ENCODE peak calls at places on chromosomes 5 and 9, in nine cellular contexts. P is adrenal gland; A is endodermal cell; B is CD8-positive, alpha-beta memory T cell; J is GM23248; S is heart right ventricle; Z is brain microvascular endothelial cell; G is breast epithelium; O is Peyer's patch. Y is an unnamed sample.

GRCh38 chr5:12016149-12016740 is 112.0 kb upstream of the CTNND2 start:
- DNase-seq in Z (no peak), P (no peak), S (no peak), A (peak; percentile 82), J (no peak), O (no peak), G (no peak), B (no peak), Y (no peak)

GRCh38 chr9:19967567-19968459 is 179.0 kb upstream of the SLC24A2 start:
- DNase-seq in Z (no peak), P (no peak), A (peak; percentile 63), S (no peak), B (no peak), J (no peak), O (no peak), G (no peak), Y (no peak)

GRCh38 chr9:80012557-80013330 is 441.0 kb downstream of the TLE4 start:
- DNase-seq in P (no peak), O (no peak), S (no peak), Z (no peak), B (no peak), J (no peak), A (no peak), G (no peak), Y (no peak)

GRCh38 chr9:21454149-21454548 is 13.9 kb downstream of the IFNA1 start:
- DNase-seq in A (no peak), P (no peak), J (peak; percentile 78), S (no peak), O (no peak), G (no peak), B (no peak), Z (no peak), Y (no peak)

GRCh38 chr9:13665418-13666066 is 386.1 kb upstream of the MPDZ start:
- DNase-seq in Z (peak; percentile 46), A (no peak), P (no peak), B (no peak), S (no peak), O (no peak), J (peak; percentile 12), G (no peak), Y (no peak)

GRCh38 chr9:92740015-92740408 is 24.6 kb downstream of the BICD2 start:
- DNase-seq in G (no peak), B (no peak), O (no peak), Z (no peak), J (peak; percentile 55), P (no peak), A (no peak), S (no peak), Y (no peak)

GRCh38 chr5:170739446-170739845 is 44.1 kb upstream of the GABRP start:
- DNase-seq in A (no peak), J (no peak), B (no peak), G (no peak), P (no peak), Z (no peak), S (no peak), O (no peak), Y (no peak)

GRCh38 chr5:180126716-180127681 is 55.4 kb upstream of the RNF130 start:
- DNase-seq in Z (no peak), A (peak; percentile 80), P (no peak), J (peak; percentile 24), B (no peak), O (peak; percentile 29), S (no peak), G (peak; percentile 15), Y (peak; percentile 31)

GRCh38 chr9:93648836-93649235 is 72.5 kb downstream of the PHF2 start:
- DNase-seq in J (no peak), O (peak; percentile 27), P (no peak), S (no peak), Z (no peak), G (no peak), A (no peak), B (no peak), Y (no peak)

GRCh38 chr5:151569132-151570046 is 21.7 kb downstream of the FAT2 start:
- DNase-seq in P (no peak), O (peak; percentile 1), B (no peak), S (no peak), G (no peak), Z (no peak), J (no peak), A (peak; percentile 30), Y (no peak)

GRCh38 chr9:132163457-132163875 is 1.6 kb downstream of the NTNG2 start:
- DNase-seq in O (no peak), P (no peak), J (peak; percentile 68), Z (no peak), A (peak; percentile 64), S (no peak), B (no peak), G (no peak), Y (no peak)

GRCh38 chr5:180598316-180598701 is 7.0 kb upstream of the SCGB3A1 start:
- DNase-seq in G (no peak), J (no peak), Z (no peak), S (no peak), B (no peak), P (no peak), A (no peak), O (peak; percentile 23), Y (no peak)

GRCh38 chr5:6403416-6403815 is 25.1 kb upstream of the MED10 start:
- DNase-seq in S (no peak), J (no peak), G (no peak), B (no peak), Z (no peak), A (peak; percentile 12), P (no peak), O (no peak), Y (no peak)

GRCh38 chr9:20898885-20899554 is 132.4 kb downstream of the HACD4 start:
- DNase-seq in J (peak; percentile 43), S (no peak), O (no peak), B (no peak), A (no peak), G (no peak), P (peak; percentile 54), Z (peak; percentile 60), Y (no peak)

GRCh38 chr5:132067451-132067850 is 6.1 kb upstream of the CSF2 start:
- DNase-seq in B (no peak), G (no peak), A (no peak), J (no peak), Z (no peak), P (no peak), S (no peak), O (no peak), Y (no peak)

GRCh38 chr5:91219141-91219802 is 163.8 kb downstream of the ARRDC3 start:
- DNase-seq in A (no peak), P (peak; percentile 26), J (peak; percentile 76), B (no peak), S (peak; percentile 20), Z (peak; percentile 81), O (peak; percentile 55), G (peak; percentile 32), Y (peak; percentile 61)

GRCh38 chr9:4700093-4700492 is 20.7 kb downstream of the CDC37L1 start:
- DNase-seq in B (no peak), A (no peak), G (no peak), O (no peak), J (no peak), P (peak; percentile 56), Z (peak; percentile 33), S (no peak), Y (no peak)
- H3K36me3 ChIP-seq in B (peaks cover 34% of the 10 kb centered on the region), A (peaks cover 70% of the 10 kb centered on the region), G (peaks cover 3% of the 10 kb centered on the region), O (no peaks in the 10 kb centered on the region), J (peaks cover 52% of the 10 kb centered on the region), P (no peaks in the 10 kb centered on the region), Z (peaks cover 8% of the 10 kb centered on the region), S (peaks cover 26% of the 10 kb centered on the region), Y (peaks cover 5% of the 10 kb centered on the region)

GRCh38 chr9:127361561-127361960 is 35.4 kb upstream of the SLC2A8 start:
- DNase-seq in B (no peak), Z (no peak), S (no peak), O (peak; percentile 47), J (no peak), A (no peak), G (no peak), P (no peak), Y (peak; percentile 56)
- H3K27ac ChIP-seq in B (no peak overlapping the region), Z (no peak overlapping the region), S (no peak overlapping the region), O (no peak overlapping the region), J (no peak overlapping the region), A (no peak overlapping the region), G (no peak overlapping the region), P (no peak overlapping the region), Y (peak overlapping the region; percentile 41)

DNA sequence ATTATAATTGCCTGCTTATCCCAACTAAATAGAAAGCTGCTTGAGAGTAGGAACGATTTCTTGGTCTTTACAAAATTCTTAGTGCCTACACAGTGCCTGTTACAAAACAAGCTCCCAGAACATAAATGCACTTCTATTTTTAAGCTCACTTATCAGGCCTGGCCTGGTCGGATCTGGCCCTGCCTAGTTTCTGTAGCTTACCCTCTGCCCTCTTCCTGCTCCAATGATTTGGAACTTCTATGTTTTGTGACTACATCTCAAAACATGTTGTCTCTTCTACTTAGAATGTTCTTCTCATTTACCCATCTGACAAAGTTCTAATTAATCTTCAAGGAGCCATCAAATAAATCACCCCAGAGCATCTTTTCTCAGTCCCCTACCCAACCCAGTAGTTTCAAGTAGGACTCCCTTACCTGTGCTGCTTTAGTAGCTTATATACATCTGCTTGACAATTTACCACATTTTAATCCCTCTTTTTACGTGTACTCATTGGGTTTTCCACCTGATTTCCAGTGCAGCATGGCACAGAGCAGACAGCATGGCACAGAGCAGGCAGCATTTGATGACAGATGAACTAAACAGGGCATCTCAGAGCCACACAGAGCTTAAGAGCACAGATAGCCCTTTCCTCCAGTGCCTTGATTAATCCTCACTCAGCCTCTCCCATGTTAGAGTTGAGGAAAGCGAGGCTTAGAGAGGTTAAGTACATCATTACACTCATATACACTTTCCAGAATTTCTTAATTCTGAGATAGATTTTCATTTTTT is 171.9 kb downstream of the MAPKAP1 start:
- DNase-seq in Z (no peak), J (no peak), G (no peak), P (no peak), S (no peak), B (no peak), A (no peak), O (no peak), Y (no peak)
- H3K4me3 ChIP-seq in Z (no peak overlapping the region), J (no peak overlapping the region), G (no peak overlapping the region), P (no peak overlapping the region), S (no peak overlapping the region), B (no peak overlapping the region), A (no peak overlapping the region), O (no peak overlapping the region), Y (no peak overlapping the region)

DNA sequence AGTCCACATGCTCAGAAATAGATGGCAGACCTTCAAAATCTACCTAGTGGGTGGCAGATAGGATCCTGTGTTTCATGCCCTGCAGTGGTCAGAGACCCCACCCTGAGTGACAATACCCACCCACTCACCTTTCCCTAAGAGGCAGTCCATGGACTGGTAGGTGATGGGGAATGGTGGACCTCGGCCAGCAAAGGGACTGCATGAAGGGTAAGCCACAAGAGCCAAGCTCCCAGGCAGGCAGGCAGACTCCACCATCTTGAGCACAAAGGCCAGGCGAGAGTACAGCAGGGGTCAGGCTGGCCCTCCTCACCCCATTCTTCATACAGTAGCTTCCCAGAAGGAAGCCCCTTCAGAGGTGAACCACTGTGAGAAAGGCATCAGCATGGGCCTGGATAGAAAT is 78.4 kb downstream of the SYK start:
- DNase-seq in A (no peak), Z (no peak), G (no peak), O (no peak), B (no peak), S (no peak), J (no peak), P (no peak), Y (no peak)
- H3K36me3 ChIP-seq in A (no peaks in the 10 kb centered on the region), Z (no peaks in the 10 kb centered on the region), G (no peaks in the 10 kb centered on the region), O (no peaks in the 10 kb centered on the region), B (no peaks in the 10 kb centered on the region), S (no peaks in the 10 kb centered on the region), J (no peaks in the 10 kb centered on the region), P (no peaks in the 10 kb centered on the region), Y (peaks cover 6% of the 10 kb centered on the region)